ENCODE peak calls at places on chromosomes 16 and 17, in eight cellular contexts. W is adrenal gland; L is heart right ventricle; R is CD4-positive, alpha-beta T cell; Z is left ventricle myocardium inferior; A is heart left ventricle; S is tibial artery; E is CD8-positive, alpha-beta T cell. F is an unnamed sample. For H3K27me3, the result is how much of the 10 kb centered on the place peaks cover.

GRCh38 chr17:29653995-29654714 is 31.4 kb upstream of the CORO6 start:
- DNase-seq in R (no peak), S (no peak), L (no peak), Z (no peak), A (no peak), E (no peak), W (no peak), F (no peak)

GRCh38 chr17:17545031-17545820 is 46.3 kb downstream of the PEMT start:
- DNase-seq in L (peak), E (no peak), S (peak), Z (no peak), A (no peak), R (no peak), W (no peak), F (peak)

GRCh38 chr16:54934536-54935410 is 4.1 kb downstream of the IRX5 start:
- DNase-seq in S (no peak), R (no peak), Z (no peak), W (no peak), A (peak), L (no peak), E (no peak), F (no peak)

GRCh38 chr16:51773491-51773890 is 622.4 kb upstream of the SALL1 start:
- DNase-seq in L (no peak), A (no peak), S (no peak), E (no peak), W (no peak), R (no peak), Z (no peak), F (no peak)

GRCh38 chr16:28875134-28876015 is 2.9 kb upstream of the ATP2A1 start:
- DNase-seq in Z (no peak), R (no peak), L (no peak), A (no peak), S (no peak), W (no peak), E (no peak), F (no peak)

GRCh38 chr17:56367381-56367780 is 214.1 kb downstream of the ANKFN1 start:
- DNase-seq in W (no peak), L (no peak), A (no peak), R (no peak), E (no peak), Z (no peak), S (no peak), F (no peak)

GRCh38 chr16:49415083-49415482 is 41.5 kb downstream of the C16orf78 start:
- DNase-seq in L (no peak), S (no peak), A (no peak), W (no peak), Z (no peak), R (no peak), E (no peak), F (no peak)

GRCh38 chr17:3681565-3681964 is 13.0 kb downstream of the EMC6 start:
- DNase-seq in A (no peak), W (no peak), L (no peak), E (no peak), R (no peak), S (no peak), Z (no peak), F (no peak)

GRCh38 chr17:1312261-1312870 is 32.9 kb downstream of the TRARG1 start:
- DNase-seq in E (no peak), Z (no peak), A (no peak), R (no peak), S (no peak), W (peak), L (no peak), F (no peak)

GRCh38 chr16:47110939-47111338 is 32.8 kb downstream of the NETO2 start:
- DNase-seq in W (no peak), L (no peak), A (no peak), S (no peak), E (no peak), R (no peak), Z (no peak), F (no peak)

GRCh38 chr17:44556114-44556853 is 1.0 kb upstream of the FZD2 start:
- DNase-seq in S (peak), Z (peak), R (no peak), E (no peak), A (peak), W (peak), L (peak), F (no peak)

GRCh38 chr17:75876190-75876937 is 2.0 kb downstream of the TRIM47 start:
- DNase-seq in R (peak), E (peak), L (no peak), A (peak), S (peak), W (peak), Z (peak), F (no peak)

GRCh38 chr17:63345598-63345997 is 100.5 kb downstream of the CYB561 start:
- DNase-seq in W (no peak), R (no peak), Z (no peak), A (no peak), S (no peak), L (no peak), E (no peak), F (no peak)

GRCh38 chr16:16112450-16113053 is 110.7 kb downstream of the ABCC6 start:
- DNase-seq in L (no peak), A (no peak), Z (no peak), W (no peak), S (no peak), R (no peak), E (no peak), F (no peak)

GRCh38 chr16:79770244-79771064 is 169.9 kb upstream of the MAF start:
- DNase-seq in Z (peak), W (peak), R (peak), A (peak), S (peak), E (no peak), L (peak), F (peak)

GRCh38 chr17:38361700-38362465 is 10.2 kb downstream of the SOCS7 start:
- DNase-seq in W (no peak), Z (no peak), E (no peak), L (no peak), A (no peak), R (no peak), S (no peak), F (no peak)

GRCh38 chr16:52597772-52598483 is 51.0 kb upstream of the TOX3 start:
- DNase-seq in Z (no peak), L (no peak), R (no peak), S (no peak), E (no peak), A (no peak), W (no peak), F (no peak)

GRCh38 chr16:89155851-89156739 is 15.5 kb upstream of the CDH15 start:
- DNase-seq in S (no peak), Z (no peak), E (no peak), W (peak), A (no peak), R (no peak), L (no peak), F (no peak)

GRCh38 chr16:82938108-82938507 is 311.3 kb downstream of the CDH13 start:
- DNase-seq in Z (no peak), E (no peak), L (no peak), R (no peak), S (no peak), A (no peak), W (no peak), F (no peak)

GRCh38 chr17:47289302-47289701 is 34.5 kb upstream of the EFCAB13 start:
- DNase-seq in R (no peak), S (no peak), E (no peak), Z (no peak), L (no peak), A (no peak), W (no peak), F (no peak)

GRCh38 chr17:2025220-2025621 is at the start of gene RTN4RL1:
- DNase-seq in Z (peak), R (peak), A (peak), E (peak), S (peak), L (peak), W (peak), F (peak)

GRCh38 chr17:72683506-72684404 is 408.7 kb downstream of the SLC39A11 start:
- DNase-seq in S (peak), E (no peak), W (no peak), R (no peak), L (no peak), A (no peak), Z (no peak), F (no peak)

GRCh38 chr16:4882633-4883285 is 35.5 kb downstream of the UBN1 start:
- DNase-seq in Z (no peak), L (no peak), S (no peak), E (no peak), W (peak), R (no peak), A (peak), F (no peak)

GRCh38 chr17:38982858-38983746 is 15.9 kb upstream of the FBXO47 start:
- DNase-seq in A (peak), S (no peak), R (peak), L (no peak), E (no peak), Z (no peak), W (peak), F (no peak)

GRCh38 chr16:48608871-48609452 is 1.0 kb downstream of the N4BP1 start:
- DNase-seq in W (no peak), Z (no peak), A (no peak), L (no peak), S (no peak), R (no peak), E (no peak), F (no peak)

GRCh38 chr17:44005865-44006580 is 1.6 kb downstream of the NAGS start:
- DNase-seq in W (no peak), R (peak), L (no peak), Z (no peak), S (peak), A (peak), E (no peak), F (no peak)

GRCh38 chr17:59165933-59166342 is 10.4 kb downstream of the PRR11 start:
- DNase-seq in L (no peak), A (no peak), E (no peak), R (peak), W (peak), S (no peak), Z (no peak), F (no peak)

GRCh38 chr17:9402590-9403199 is 172.9 kb downstream of the STX8 start:
- DNase-seq in E (no peak), L (no peak), W (no peak), Z (no peak), A (no peak), S (no peak), R (peak), F (no peak)

GRCh38 chr17:9401434-9401833 is 174.2 kb downstream of the STX8 start:
- DNase-seq in Z (no peak), S (no peak), W (no peak), E (no peak), A (no peak), L (no peak), R (no peak), F (no peak)

GRCh38 chr17:9408381-9408780 is 167.2 kb downstream of the STX8 start:
- DNase-seq in A (no peak), L (no peak), R (no peak), Z (no peak), E (no peak), S (no peak), W (no peak), F (no peak)

GRCh38 chr17:9406046-9406631 is 169.5 kb downstream of the STX8 start:
- DNase-seq in A (no peak), S (no peak), W (no peak), Z (no peak), R (no peak), L (no peak), E (no peak), F (no peak)

DNA sequence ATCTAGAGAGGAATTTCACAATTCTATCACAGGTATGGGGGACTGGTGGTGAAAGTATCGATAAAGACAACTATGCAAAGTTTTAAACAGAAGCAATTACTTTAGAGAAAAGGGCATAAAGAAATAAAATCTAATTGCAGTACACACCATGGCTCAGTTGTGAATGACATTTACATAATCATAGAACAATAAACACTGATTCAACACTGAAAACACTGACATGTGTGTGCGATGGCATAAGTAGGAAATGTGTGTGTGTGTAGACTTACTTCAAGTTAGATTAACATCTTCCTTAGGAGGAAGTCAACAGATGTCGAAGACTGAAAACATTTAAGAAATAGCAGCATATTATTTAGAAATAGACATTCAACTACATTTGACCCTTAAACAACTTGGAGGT is 172.4 kb downstream of the STX8 start:
- DNase-seq in E (no peak), R (no peak), A (no peak), Z (no peak), W (no peak), S (no peak), L (no peak), F (no peak)
- H3K27me3 ChIP-seq in E (under half), R (under half), A (under half), Z (under half), W (under half), S (under half), L (under half), F (under half)

GRCh38 chr16:75293173-75293572 is 41.7 kb upstream of the BCAR1 start:
- DNase-seq in E (no peak), W (no peak), L (no peak), R (no peak), S (no peak), A (no peak), Z (no peak), F (no peak)
- H3K27me3 ChIP-seq in E (under half), W (under half), L (under half), R (under half), S (under half), A (under half), Z (under half), F (under half)

DNA sequence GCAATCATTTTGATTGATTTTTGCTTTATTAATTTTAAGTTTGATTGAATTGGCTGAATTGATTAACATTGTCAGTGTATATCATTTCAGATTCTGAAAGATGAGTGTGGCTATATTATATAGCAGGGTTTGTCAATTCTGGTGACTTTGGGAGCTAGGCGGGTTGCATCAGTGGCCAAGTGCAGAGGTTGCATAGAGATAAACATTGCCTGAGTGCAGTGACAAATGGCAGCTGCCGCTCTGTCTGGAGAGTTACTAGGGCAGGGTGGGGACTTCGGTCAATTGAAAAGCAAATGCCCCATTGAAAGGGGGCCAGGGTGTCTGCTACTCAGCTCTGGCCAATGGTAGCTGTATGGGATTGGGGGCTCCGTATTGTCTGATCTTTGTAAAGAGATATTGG is 12.7 kb downstream of the SYT17 start:
- DNase-seq in W (no peak), S (no peak), E (no peak), L (no peak), Z (no peak), A (no peak), R (no peak), F (no peak)
- H3K27me3 ChIP-seq in W (under half), S (under half), E (under half), L (under half), Z (under half), A (under half), R (under half), F (under half)

GRCh38 chr17:74852237-74853047 is 7.2 kb downstream of the GRIN2C start:
- DNase-seq in S (no peak), L (no peak), E (no peak), Z (no peak), W (no peak), R (peak), A (no peak), F (no peak)
- H3K27me3 ChIP-seq in S (half or more), L (half or more), E (under half), Z (half or more), W (under half), R (half or more), A (half or more), F (under half)

GRCh38 chr16:67483150-67483549 is at the start of gene AGRP:
- DNase-seq in S (no peak), R (no peak), Z (no peak), W (no peak), A (no peak), L (no peak), E (no peak), F (no peak)

GRCh38 chr16:67483731-67484525 is 581 bp upstream of the AGRP start:
- DNase-seq in E (no peak), S (no peak), R (no peak), Z (no peak), A (no peak), W (peak), L (no peak), F (no peak)

GRCh38 chr16:67489401-67490083 is 6.2 kb upstream of the AGRP start:
- DNase-seq in L (no peak), E (no peak), Z (no peak), A (no peak), W (no peak), R (no peak), S (no peak), F (no peak)

GRCh38 chr16:67490330-67491096 is 7.2 kb upstream of the AGRP start:
- DNase-seq in A (no peak), S (no peak), Z (no peak), E (no peak), R (no peak), W (no peak), L (no peak), F (no peak)

GRCh38 chr16:67486805-67487204 is 3.5 kb upstream of the AGRP start:
- DNase-seq in E (no peak), L (no peak), A (no peak), R (no peak), S (no peak), W (no peak), Z (no peak), F (no peak)
- H3K27me3 ChIP-seq in E (under half), L (under half), A (under half), R (under half), S (under half), W (under half), Z (under half), F (under half)

DNA sequence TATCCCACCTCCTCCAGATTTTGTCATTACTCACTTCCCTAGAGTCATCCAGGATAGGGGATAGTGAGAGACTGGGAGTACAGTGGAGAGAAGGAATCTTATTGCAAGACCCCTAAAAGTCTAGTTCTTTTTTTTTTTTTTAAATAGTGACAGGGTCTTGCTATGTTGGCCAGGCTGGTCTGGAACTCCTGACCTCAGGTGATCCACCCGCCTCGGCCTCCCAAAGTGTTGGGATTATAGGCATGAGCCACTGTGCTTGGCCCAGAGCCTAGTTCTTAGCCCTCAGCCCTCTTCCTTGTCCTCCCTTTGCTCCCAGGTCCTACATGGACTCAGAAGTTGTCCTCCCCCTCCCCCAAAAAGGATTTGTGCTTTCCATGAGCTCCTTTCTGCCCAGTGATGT is 2.7 kb upstream of the CHRNB1 start:
- DNase-seq in W (no peak), E (no peak), A (no peak), S (no peak), R (no peak), L (no peak), Z (no peak), F (no peak)
- H3K27me3 ChIP-seq in W (under half), E (under half), A (half or more), S (half or more), R (half or more), L (under half), Z (under half), F (under half)

DNA sequence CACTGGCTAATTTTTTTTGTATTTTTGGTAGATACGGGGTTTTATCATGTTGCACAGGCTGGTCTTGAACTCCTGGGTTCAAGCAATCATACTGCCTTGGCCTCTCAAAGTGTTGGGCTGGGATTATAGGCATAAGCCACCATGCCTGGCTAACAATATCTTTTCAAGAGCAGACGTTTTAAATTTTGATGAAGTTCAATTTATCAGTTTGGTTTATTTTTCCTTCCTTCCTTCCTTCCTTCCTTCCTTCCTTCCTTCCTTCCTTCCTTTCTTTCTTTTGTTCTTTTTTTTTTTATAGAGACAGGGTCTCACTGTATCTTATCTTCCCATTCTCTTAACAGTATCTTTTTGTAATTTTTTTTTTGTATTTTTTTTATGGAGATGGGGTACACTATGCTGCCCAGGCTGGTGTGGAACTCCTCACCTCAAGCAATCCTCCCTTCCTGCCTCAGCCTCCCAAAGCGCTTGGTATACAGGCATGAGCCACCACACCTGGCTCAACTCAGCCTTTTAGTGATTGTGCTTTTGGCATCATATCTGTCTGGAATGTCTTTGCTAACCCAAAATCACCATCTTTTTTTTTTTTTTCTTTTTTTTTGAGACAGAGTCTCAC is 13.6 kb upstream of the GIP start:
- DNase-seq in S (no peak), Z (no peak), A (no peak), W (no peak), R (no peak), L (no peak), E (no peak), F (no peak)
- H3K27me3 ChIP-seq in S (under half), Z (half or more), A (under half), W (under half), R (under half), L (half or more), E (under half), F (under half)

GRCh38 chr17:12596961-12597360 is 68.7 kb upstream of the MYOCD start:
- DNase-seq in W (no peak), A (no peak), E (no peak), S (no peak), R (no peak), Z (no peak), L (no peak), F (no peak)

GRCh38 chr17:12597895-12598294 is 67.8 kb upstream of the MYOCD start:
- DNase-seq in S (no peak), A (no peak), R (no peak), Z (no peak), L (no peak), E (no peak), W (no peak), F (no peak)

GRCh38 chr17:12599185-12599920 is 66.3 kb upstream of the MYOCD start:
- DNase-seq in W (no peak), A (no peak), R (no peak), S (no peak), L (no peak), Z (no peak), E (no peak), F (no peak)

GRCh38 chr17:12603566-12603965 is 62.1 kb upstream of the MYOCD start:
- DNase-seq in L (no peak), S (no peak), R (no peak), E (no peak), A (no peak), W (no peak), Z (no peak), F (no peak)

DNA sequence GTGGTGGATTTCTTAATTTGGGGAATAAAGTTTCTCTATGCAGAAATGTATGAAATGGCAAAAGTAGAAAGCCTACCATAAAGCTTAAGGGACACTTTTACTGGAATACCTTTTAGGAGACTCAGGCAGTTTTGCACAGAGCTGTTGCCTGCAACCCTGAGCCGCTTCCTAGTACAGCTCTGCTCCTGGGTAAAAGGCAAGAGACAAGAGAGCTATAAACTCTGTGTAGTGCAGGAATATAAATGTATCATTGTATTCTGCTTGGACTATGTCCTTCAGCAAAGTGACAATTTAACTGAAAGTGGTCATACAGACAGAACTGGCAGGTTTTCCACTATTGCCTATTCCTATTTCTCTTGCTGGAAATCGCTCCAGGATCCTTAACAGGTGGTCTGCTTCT is 65.3 kb upstream of the MYOCD start:
- DNase-seq in E (no peak), R (no peak), A (no peak), L (no peak), W (no peak), S (no peak), Z (no peak), F (no peak)
- H3K27me3 ChIP-seq in E (under half), R (under half), A (under half), L (under half), W (under half), S (under half), Z (under half), F (under half)

F was measured in ascending aorta.